ENCODE peak calls at places on chromosomes 7 and 10, in six cellular contexts. One of them, this sample, is unnamed.
A peak's percentile ranks its signal among the peaks of the same experiment; 100 is the strongest.

GRCh38 chr7:17660116-17660515 is 280.2 kb downstream of the SNX13 start:
- DNase-seq in Panc1: no peak
- DNase-seq in HL-60: no peak
- DNase-seq in endodermal cell: no peak
- DNase-seq in ascending aorta: no peak
- DNase-seq in OCI-LY7: no peak
- DNase-seq in this sample: no peak

GRCh38 chr10:7417103-7417623 is 6.3 kb upstream of the SFMBT2 start:
- DNase-seq in Panc1: no peak
- DNase-seq in HL-60: no peak
- DNase-seq in endodermal cell: no peak
- DNase-seq in ascending aorta: no peak
- DNase-seq in OCI-LY7: peak; percentile 61
- DNase-seq in this sample: no peak

GRCh38 chr7:129646369-129647021 is 35.0 kb downstream of the NRF1 start:
- DNase-seq in Panc1: no peak
- DNase-seq in HL-60: no peak
- DNase-seq in endodermal cell: peak; percentile 84
- DNase-seq in ascending aorta: no peak
- DNase-seq in OCI-LY7: no peak
- DNase-seq in this sample: no peak

GRCh38 chr7:18531539-18531938 is 36.0 kb downstream of the HDAC9 start:
- DNase-seq in Panc1: no peak
- DNase-seq in HL-60: no peak
- DNase-seq in endodermal cell: no peak
- DNase-seq in ascending aorta: no peak
- DNase-seq in OCI-LY7: no peak
- DNase-seq in this sample: no peak

GRCh38 chr7:56062382-56062781 is 1.7 kb upstream of the SUMF2 start:
- DNase-seq in Panc1: no peak
- DNase-seq in HL-60: no peak
- DNase-seq in endodermal cell: no peak
- DNase-seq in ascending aorta: no peak
- DNase-seq in OCI-LY7: no peak
- DNase-seq in this sample: no peak

GRCh38 chr7:138512092-138512858 is 52.2 kb downstream of the TRIM24 start:
- DNase-seq in Panc1: no peak
- DNase-seq in HL-60: no peak
- DNase-seq in endodermal cell: no peak
- DNase-seq in ascending aorta: no peak
- DNase-seq in OCI-LY7: no peak
- DNase-seq in this sample: no peak

GRCh38 chr7:153675141-153675540 is 377.1 kb upstream of the DPP6 start:
- DNase-seq in Panc1: no peak
- DNase-seq in HL-60: no peak
- DNase-seq in endodermal cell: no peak
- DNase-seq in ascending aorta: no peak
- DNase-seq in OCI-LY7: no peak
- DNase-seq in this sample: no peak

GRCh38 chr7:100509213-100509612 is 25.5 kb downstream of the NYAP1 start:
- DNase-seq in Panc1: no peak
- DNase-seq in HL-60: no peak
- DNase-seq in endodermal cell: no peak
- DNase-seq in ascending aorta: no peak
- DNase-seq in OCI-LY7: no peak
- DNase-seq in this sample: no peak

DNA sequence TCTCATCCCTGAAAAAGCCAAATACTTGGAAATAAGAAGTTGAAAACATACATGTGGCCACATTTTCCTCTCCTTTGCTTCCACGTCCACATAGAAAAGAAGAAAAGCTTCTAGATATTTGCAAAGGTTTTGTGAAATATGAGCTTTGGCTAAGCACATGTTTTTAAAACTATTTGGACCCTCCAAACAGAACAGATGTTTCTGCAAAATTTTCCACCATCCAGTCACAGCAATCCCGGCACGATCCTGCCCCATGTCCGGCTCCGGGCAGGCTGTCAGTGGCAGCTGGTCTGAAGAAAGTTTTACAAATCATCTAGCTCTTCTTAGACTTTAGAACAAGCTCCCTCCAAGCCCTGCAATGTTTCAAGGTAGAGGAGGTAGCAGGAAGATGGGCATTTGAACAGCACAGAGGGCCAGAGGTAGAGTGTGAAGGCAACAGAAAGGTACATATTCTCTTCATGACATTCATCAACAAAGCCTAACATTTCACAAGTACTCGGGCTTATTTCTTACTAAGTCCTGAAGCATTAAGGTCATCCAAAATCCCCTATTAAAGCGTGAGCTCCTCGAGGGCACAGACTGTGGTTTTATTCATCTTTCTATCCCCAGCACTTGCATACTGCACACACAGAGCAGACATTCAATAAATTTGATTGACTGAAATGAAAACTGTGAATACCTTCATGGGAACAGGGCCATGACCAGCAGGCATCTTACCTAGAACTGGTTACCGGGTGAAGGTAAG is 110.1 kb downstream of the JAZF1 start:
- DNase-seq in Panc1: no peak
- DNase-seq in HL-60: no peak
- DNase-seq in endodermal cell: no peak
- DNase-seq in ascending aorta: no peak
- DNase-seq in OCI-LY7: no peak
- DNase-seq in this sample: no peak
- H3K27ac ChIP-seq in Panc1: peak overlapping the region; percentile 26
- H3K27ac ChIP-seq in HL-60: no peak overlapping the region
- H3K27ac ChIP-seq in endodermal cell: no peak overlapping the region
- H3K27ac ChIP-seq in ascending aorta: peak overlapping the region; percentile 6
- H3K27ac ChIP-seq in OCI-LY7: no peak overlapping the region
- H3K27ac ChIP-seq in this sample: no peak overlapping the region

DNA sequence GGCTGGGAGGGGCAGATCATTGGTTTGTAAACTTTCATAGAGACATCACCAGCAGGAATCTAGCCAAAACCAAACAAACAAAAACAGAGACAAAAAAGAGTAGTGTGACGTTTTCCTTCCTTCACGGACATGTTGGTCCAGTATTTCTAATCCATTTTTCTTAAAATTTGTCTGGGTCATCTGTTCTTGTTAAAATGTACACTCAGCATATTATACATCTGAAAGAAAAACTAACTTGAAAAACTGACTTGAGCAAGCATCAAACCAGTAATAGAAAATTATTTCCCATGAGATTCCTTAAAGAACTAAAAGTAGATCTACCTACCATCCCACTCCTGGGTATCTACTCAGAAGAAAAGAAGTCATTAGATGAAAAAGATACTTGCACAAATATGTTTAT is 164.2 kb downstream of the KLF6 start:
- DNase-seq in Panc1: no peak
- DNase-seq in HL-60: no peak
- DNase-seq in endodermal cell: no peak
- DNase-seq in ascending aorta: no peak
- DNase-seq in OCI-LY7: no peak
- DNase-seq in this sample: no peak
- H3K27ac ChIP-seq in Panc1: no peak overlapping the region
- H3K27ac ChIP-seq in HL-60: no peak overlapping the region
- H3K27ac ChIP-seq in endodermal cell: no peak overlapping the region
- H3K27ac ChIP-seq in ascending aorta: no peak overlapping the region
- H3K27ac ChIP-seq in OCI-LY7: no peak overlapping the region
- H3K27ac ChIP-seq in this sample: no peak overlapping the region

GRCh38 chr7:115435178-115435577 is 513.3 kb downstream of the MDFIC start:
- DNase-seq in Panc1: no peak
- DNase-seq in HL-60: no peak
- DNase-seq in endodermal cell: no peak
- DNase-seq in ascending aorta: no peak
- DNase-seq in OCI-LY7: no peak
- DNase-seq in this sample: no peak
- H3K27ac ChIP-seq in Panc1: no peak overlapping the region
- H3K27ac ChIP-seq in HL-60: no peak overlapping the region
- H3K27ac ChIP-seq in endodermal cell: no peak overlapping the region
- H3K27ac ChIP-seq in ascending aorta: no peak overlapping the region
- H3K27ac ChIP-seq in OCI-LY7: no peak overlapping the region
- H3K27ac ChIP-seq in this sample: no peak overlapping the region

DNA sequence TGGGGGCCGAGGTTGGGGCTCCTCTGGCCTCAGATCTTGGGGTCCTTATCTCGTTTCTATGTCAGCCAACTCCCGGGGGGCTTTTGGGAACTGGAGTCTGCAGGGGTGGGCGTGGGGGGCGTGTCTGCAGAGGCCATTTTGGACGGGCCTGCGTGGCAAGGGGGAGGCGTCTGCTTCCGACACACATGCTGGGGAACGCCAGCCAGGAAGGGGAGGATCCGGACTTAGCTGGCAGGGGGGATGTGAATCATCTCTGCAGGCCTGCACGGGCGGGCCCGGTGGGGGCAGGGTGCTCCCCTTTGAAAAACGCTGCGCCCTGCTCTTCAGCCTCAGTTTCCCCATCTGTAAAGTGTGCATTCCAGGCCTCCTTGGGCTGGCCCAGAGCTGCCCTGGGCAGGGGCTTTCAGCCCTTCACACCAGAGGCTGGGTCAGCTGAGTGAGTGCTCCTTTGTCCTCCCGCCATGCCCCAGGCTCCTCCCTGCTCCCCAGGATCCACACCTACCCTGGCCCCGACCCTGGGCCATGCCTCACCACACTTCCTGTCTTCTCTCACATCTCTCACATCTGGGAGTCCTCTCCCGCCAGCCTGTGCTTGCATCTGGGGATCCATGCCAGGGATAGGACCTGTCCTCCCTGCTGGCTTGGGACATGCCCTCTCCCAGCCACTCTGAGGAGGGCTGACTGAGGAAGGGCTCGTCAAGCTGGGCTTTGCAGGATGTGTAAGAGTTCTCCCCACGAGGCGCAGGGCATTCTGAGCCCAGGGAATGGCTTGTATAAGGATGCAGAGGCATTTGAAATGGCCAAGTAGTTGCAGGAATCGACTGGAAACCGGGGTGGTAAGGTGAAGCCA is 172.6 kb upstream of the TNRC18 start:
- DNase-seq in Panc1: peak; percentile 69
- DNase-seq in HL-60: peak; percentile 61
- DNase-seq in endodermal cell: peak; percentile 85
- DNase-seq in ascending aorta: peak; percentile 94
- DNase-seq in OCI-LY7: peak; percentile 13
- DNase-seq in this sample: peak; percentile 88
- H3K27ac ChIP-seq in Panc1: peak overlapping the region; percentile 95
- H3K27ac ChIP-seq in HL-60: no peak overlapping the region
- H3K27ac ChIP-seq in endodermal cell: no peak overlapping the region
- H3K27ac ChIP-seq in ascending aorta: peak overlapping the region; percentile 79
- H3K27ac ChIP-seq in OCI-LY7: no peak overlapping the region
- H3K27ac ChIP-seq in this sample: peak overlapping the region; percentile 12

GRCh38 chr10:131252586-131253276 is 58.8 kb downstream of the TCERG1L start:
- DNase-seq in Panc1: no peak
- DNase-seq in HL-60: no peak
- DNase-seq in endodermal cell: no peak
- DNase-seq in ascending aorta: no peak
- DNase-seq in OCI-LY7: no peak
- DNase-seq in this sample: no peak
- H3K27ac ChIP-seq in Panc1: no peak overlapping the region
- H3K27ac ChIP-seq in HL-60: no peak overlapping the region
- H3K27ac ChIP-seq in endodermal cell: no peak overlapping the region
- H3K27ac ChIP-seq in ascending aorta: no peak overlapping the region
- H3K27ac ChIP-seq in OCI-LY7: no peak overlapping the region
- H3K27ac ChIP-seq in this sample: no peak overlapping the region